ENCODE peak calls at places on chromosomes 13 and 19, in six cellular contexts. M, E, T, L, I and W are unnamed samples.

GRCh38 chr19:20247016-20247683 is 80.1 kb downstream of the ZNF486 start:
- DNase-seq in M (no peak), E (peak; percentile 18), T (no peak), L (peak; percentile 5), I (peak; percentile 0), W (peak; percentile 62)

GRCh38 chr13:51923983-51924539 is 62.3 kb downstream of the CCDC70 start:
- DNase-seq in M (no peak), E (peak; percentile 38), T (peak; percentile 13), L (peak; percentile 41), I (no peak), W (no peak)

GRCh38 chr13:46899801-46900200 is 2.9 kb upstream of the HTR2A start:
- DNase-seq in M (no peak), E (no peak), T (no peak), L (no peak), I (no peak), W (no peak)

GRCh38 chr13:110317093-110317492 is 10.0 kb downstream of the COL4A2 start:
- DNase-seq in M (no peak), E (no peak), T (no peak), L (no peak), I (no peak), W (no peak)

GRCh38 chr13:60617863-60618733 is 221.1 kb downstream of the TDRD3 start:
- DNase-seq in M (peak; percentile 36), E (peak; percentile 68), T (no peak), L (peak; percentile 43), I (peak; percentile 22), W (peak; percentile 27)

GRCh38 chr19:461664-462551 is 1.1 kb upstream of the SHC2 start:
- DNase-seq in M (no peak), E (peak; percentile 12), T (no peak), L (peak; percentile 31), I (no peak), W (no peak)

GRCh38 chr13:69524459-69525155 is 583.0 kb upstream of the ATXN8OS start:
- DNase-seq in M (no peak), E (peak; percentile 1), T (no peak), L (peak; percentile 23), I (no peak), W (no peak)

GRCh38 chr19:49893135-49893534 is 3.6 kb downstream of the IL4I1 start:
- DNase-seq in M (no peak), E (no peak), T (no peak), L (no peak), I (no peak), W (no peak)

GRCh38 chr13:114118086-114118762 is 14.2 kb downstream of the RASA3 start:
- DNase-seq in M (no peak), E (peak; percentile 48), T (no peak), L (no peak), I (peak; percentile 75), W (no peak)

GRCh38 chr19:51439021-51439465 is 19.2 kb downstream of the SIGLEC8 start:
- DNase-seq in M (no peak), E (peak; percentile 38), T (no peak), L (peak; percentile 46), I (no peak), W (peak; percentile 13)

GRCh38 chr19:51440052-51440451 is 18.2 kb downstream of the SIGLEC8 start:
- DNase-seq in M (no peak), E (no peak), T (no peak), L (no peak), I (no peak), W (no peak)

GRCh38 chr19:51441410-51442390 is 16.6 kb downstream of the SIGLEC8 start:
- DNase-seq in M (no peak), E (no peak), T (no peak), L (peak; percentile 69), I (no peak), W (no peak)

GRCh38 chr19:51440846-51441409 is 17.3 kb downstream of the SIGLEC8 start:
- DNase-seq in M (no peak), E (peak; percentile 35), T (no peak), L (peak; percentile 48), I (no peak), W (no peak)
- H3K9ac ChIP-seq in M (no peak overlapping the region), E (no peak overlapping the region), T (peak overlapping the region; percentile 30), L (peak overlapping the region; percentile 2), I (no peak overlapping the region), W (no peak overlapping the region)

GRCh38 chr19:10644351-10645007 is 9.7 kb upstream of the ILF3 start:
- DNase-seq in M (peak; percentile 69), E (peak; percentile 88), T (peak; percentile 35), L (peak; percentile 83), I (peak; percentile 31), W (peak; percentile 72)
- H3K9ac ChIP-seq in M (no peak overlapping the region), E (no peak overlapping the region), T (no peak overlapping the region), L (no peak overlapping the region), I (no peak overlapping the region), W (peak overlapping the region; percentile 51)

GRCh38 chr19:47742636-47743035 is 2.7 kb upstream of the NOP53 start:
- DNase-seq in M (no peak), E (peak; percentile 47), T (no peak), L (no peak), I (peak; percentile 31), W (no peak)
- H3K9ac ChIP-seq in M (peak overlapping the region; percentile 72), E (peak overlapping the region; percentile 89), T (peak overlapping the region; percentile 88), L (peak overlapping the region; percentile 86), I (peak overlapping the region; percentile 87), W (peak overlapping the region; percentile 79)

GRCh38 chr19:40234429-40235237 is 8.1 kb upstream of the CCNP start:
- DNase-seq in M (no peak), E (no peak), T (no peak), L (no peak), I (no peak), W (no peak)
- H3K9ac ChIP-seq in M (no peak overlapping the region), E (no peak overlapping the region), T (no peak overlapping the region), L (no peak overlapping the region), I (no peak overlapping the region), W (no peak overlapping the region)

GRCh38 chr13:102316732-102317131 is 85.1 kb downstream of the FGF14 start:
- DNase-seq in M (no peak), E (no peak), T (no peak), L (no peak), I (no peak), W (no peak)
- H3K9ac ChIP-seq in M (no peak overlapping the region), E (no peak overlapping the region), T (no peak overlapping the region), L (no peak overlapping the region), I (no peak overlapping the region), W (no peak overlapping the region)

GRCh38 chr19:34926685-34927375 is at the start of gene ZNF30:
- DNase-seq in M (peak; percentile 88), E (peak; percentile 97), T (peak; percentile 48), L (peak; percentile 81), I (peak; percentile 81), W (peak; percentile 71)

GRCh38 chr19:34926361-34926684 is 380 bp upstream of the ZNF30 start:
- DNase-seq in M (no peak), E (no peak), T (no peak), L (no peak), I (no peak), W (no peak)

GRCh38 chr19:34925278-34925855 is 1.3 kb upstream of the ZNF30 start:
- DNase-seq in M (no peak), E (no peak), T (no peak), L (no peak), I (no peak), W (no peak)
- H3K9ac ChIP-seq in M (no peak overlapping the region), E (no peak overlapping the region), T (no peak overlapping the region), L (no peak overlapping the region), I (no peak overlapping the region), W (no peak overlapping the region)